ENCODE peak calls at places on chromosomes 2 and 18, in seven cellular contexts. One of them, this sample, is unnamed. For H3K36me3, the result is how much of the 10 kb centered on the place peaks cover.

GRCh38 chr2:162317910-162318279 is 589 bp downstream of the IFIH1 start:
- DNase-seq in psoas muscle: no peak
- DNase-seq in heart right ventricle: peak
- DNase-seq in mesendoderm: peak
- DNase-seq in tibial artery: no peak
- DNase-seq in mesenchymal stem cell: peak
- DNase-seq in Karpas-422: no peak
- DNase-seq in this sample: no peak

GRCh38 chr2:2587364-2587763 is 256.3 kb upstream of the MYT1L start:
- DNase-seq in psoas muscle: no peak
- DNase-seq in heart right ventricle: no peak
- DNase-seq in mesendoderm: no peak
- DNase-seq in tibial artery: no peak
- DNase-seq in mesenchymal stem cell: no peak
- DNase-seq in Karpas-422: no peak
- DNase-seq in this sample: no peak

GRCh38 chr2:118102433-118103082 is 14.3 kb downstream of the INSIG2 start:
- DNase-seq in psoas muscle: no peak
- DNase-seq in heart right ventricle: no peak
- DNase-seq in mesendoderm: no peak
- DNase-seq in tibial artery: no peak
- DNase-seq in mesenchymal stem cell: no peak
- DNase-seq in Karpas-422: no peak
- DNase-seq in this sample: no peak

GRCh38 chr2:198662916-198663315 is 794.8 kb downstream of the SATB2 start:
- DNase-seq in psoas muscle: peak
- DNase-seq in heart right ventricle: no peak
- DNase-seq in mesendoderm: no peak
- DNase-seq in tibial artery: no peak
- DNase-seq in mesenchymal stem cell: no peak
- DNase-seq in Karpas-422: no peak
- DNase-seq in this sample: no peak

GRCh38 chr2:45643543-45644542 is 7.6 kb upstream of the PRKCE start:
- DNase-seq in psoas muscle: peak
- DNase-seq in heart right ventricle: peak
- DNase-seq in mesendoderm: peak
- DNase-seq in tibial artery: peak
- DNase-seq in mesenchymal stem cell: peak
- DNase-seq in Karpas-422: peak
- DNase-seq in this sample: no peak

GRCh38 chr18:21484851-21485636 is 115.5 kb downstream of the ESCO1 start:
- DNase-seq in psoas muscle: no peak
- DNase-seq in heart right ventricle: no peak
- DNase-seq in mesendoderm: no peak
- DNase-seq in tibial artery: no peak
- DNase-seq in mesenchymal stem cell: peak
- DNase-seq in Karpas-422: peak
- DNase-seq in this sample: no peak

GRCh38 chr2:102020596-102021170 is 28.9 kb downstream of the IL1R2 start:
- DNase-seq in psoas muscle: peak
- DNase-seq in heart right ventricle: peak
- DNase-seq in mesendoderm: peak
- DNase-seq in tibial artery: peak
- DNase-seq in mesenchymal stem cell: peak
- DNase-seq in Karpas-422: peak
- DNase-seq in this sample: no peak

GRCh38 chr18:21203096-21203495 is 38.9 kb upstream of the GREB1L start:
- DNase-seq in psoas muscle: no peak
- DNase-seq in heart right ventricle: no peak
- DNase-seq in mesendoderm: no peak
- DNase-seq in tibial artery: no peak
- DNase-seq in mesenchymal stem cell: no peak
- DNase-seq in Karpas-422: no peak
- DNase-seq in this sample: no peak

GRCh38 chr2:11742702-11743530 is 3.5 kb upstream of the LPIN1 start:
- DNase-seq in psoas muscle: peak
- DNase-seq in heart right ventricle: no peak
- DNase-seq in mesendoderm: no peak
- DNase-seq in tibial artery: no peak
- DNase-seq in mesenchymal stem cell: no peak
- DNase-seq in Karpas-422: no peak
- DNase-seq in this sample: no peak

GRCh38 chr2:239831272-239831731 is 193.8 kb downstream of the NDUFA10 start:
- DNase-seq in psoas muscle: no peak
- DNase-seq in heart right ventricle: no peak
- DNase-seq in mesendoderm: peak
- DNase-seq in tibial artery: no peak
- DNase-seq in mesenchymal stem cell: no peak
- DNase-seq in Karpas-422: no peak
- DNase-seq in this sample: no peak

GRCh38 chr2:174748948-174749347 is 15.3 kb downstream of the CHRNA1 start:
- DNase-seq in psoas muscle: no peak
- DNase-seq in heart right ventricle: peak
- DNase-seq in mesendoderm: peak
- DNase-seq in tibial artery: peak
- DNase-seq in mesenchymal stem cell: peak
- DNase-seq in Karpas-422: peak
- DNase-seq in this sample: peak

GRCh38 chr2:235521844-235522243 is 28.0 kb downstream of the AGAP1 start:
- DNase-seq in psoas muscle: no peak
- DNase-seq in heart right ventricle: no peak
- DNase-seq in mesendoderm: no peak
- DNase-seq in tibial artery: no peak
- DNase-seq in mesenchymal stem cell: no peak
- DNase-seq in Karpas-422: no peak
- DNase-seq in this sample: peak

GRCh38 chr2:10962004-10962403 is 50.3 kb downstream of the KCNF1 start:
- DNase-seq in psoas muscle: no peak
- DNase-seq in heart right ventricle: no peak
- DNase-seq in mesendoderm: no peak
- DNase-seq in tibial artery: no peak
- DNase-seq in mesenchymal stem cell: no peak
- DNase-seq in Karpas-422: no peak
- DNase-seq in this sample: no peak

GRCh38 chr2:75003773-75004172 is 45.3 kb downstream of the POLE4 start:
- DNase-seq in psoas muscle: no peak
- DNase-seq in heart right ventricle: no peak
- DNase-seq in mesendoderm: no peak
- DNase-seq in tibial artery: no peak
- DNase-seq in mesenchymal stem cell: no peak
- DNase-seq in Karpas-422: peak
- DNase-seq in this sample: no peak

GRCh38 chr2:16537347-16537746 is 128.3 kb downstream of the CYRIA start:
- DNase-seq in psoas muscle: no peak
- DNase-seq in heart right ventricle: no peak
- DNase-seq in mesendoderm: no peak
- DNase-seq in tibial artery: no peak
- DNase-seq in mesenchymal stem cell: no peak
- DNase-seq in Karpas-422: no peak
- DNase-seq in this sample: no peak

DNA sequence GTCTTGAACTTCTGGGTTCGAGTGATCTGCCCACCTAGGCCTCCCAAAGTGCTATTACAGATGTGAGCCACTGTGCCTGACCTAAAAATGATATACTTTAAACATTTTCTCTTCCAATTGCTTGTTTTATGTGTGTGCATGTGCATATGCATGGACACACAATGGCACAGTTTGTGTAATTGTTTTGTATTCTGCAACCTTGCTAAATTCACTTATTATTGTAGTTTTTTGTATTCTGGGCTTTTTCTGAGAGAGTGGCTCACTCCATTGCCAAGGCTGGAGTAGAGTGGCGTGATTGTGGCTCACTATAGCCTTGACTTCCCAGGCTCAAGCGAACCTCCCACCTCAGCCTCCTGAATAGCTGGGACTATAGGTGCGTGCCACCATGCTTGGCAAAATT is 8.1 kb downstream of the HAT1 start:
- DNase-seq in psoas muscle: no peak
- DNase-seq in heart right ventricle: no peak
- DNase-seq in mesendoderm: no peak
- DNase-seq in tibial artery: no peak
- DNase-seq in mesenchymal stem cell: no peak
- DNase-seq in Karpas-422: no peak
- DNase-seq in this sample: no peak
- H3K36me3 ChIP-seq in psoas muscle: under half
- H3K36me3 ChIP-seq in heart right ventricle: under half
- H3K36me3 ChIP-seq in mesendoderm: under half
- H3K36me3 ChIP-seq in tibial artery: under half
- H3K36me3 ChIP-seq in mesenchymal stem cell: under half
- H3K36me3 ChIP-seq in Karpas-422: under half
- H3K36me3 ChIP-seq in this sample: half or more

GRCh38 chr2:14255135-14255820 is 377.2 kb upstream of the LRATD1 start:
- DNase-seq in psoas muscle: no peak
- DNase-seq in heart right ventricle: no peak
- DNase-seq in mesendoderm: peak
- DNase-seq in tibial artery: no peak
- DNase-seq in mesenchymal stem cell: no peak
- DNase-seq in Karpas-422: no peak
- DNase-seq in this sample: no peak
- H3K4me3 ChIP-seq in psoas muscle: no peak
- H3K4me3 ChIP-seq in heart right ventricle: no peak
- H3K4me3 ChIP-seq in mesendoderm: no peak
- H3K4me3 ChIP-seq in tibial artery: no peak
- H3K4me3 ChIP-seq in mesenchymal stem cell: no peak
- H3K4me3 ChIP-seq in Karpas-422: no peak
- H3K4me3 ChIP-seq in this sample: no peak

DNA sequence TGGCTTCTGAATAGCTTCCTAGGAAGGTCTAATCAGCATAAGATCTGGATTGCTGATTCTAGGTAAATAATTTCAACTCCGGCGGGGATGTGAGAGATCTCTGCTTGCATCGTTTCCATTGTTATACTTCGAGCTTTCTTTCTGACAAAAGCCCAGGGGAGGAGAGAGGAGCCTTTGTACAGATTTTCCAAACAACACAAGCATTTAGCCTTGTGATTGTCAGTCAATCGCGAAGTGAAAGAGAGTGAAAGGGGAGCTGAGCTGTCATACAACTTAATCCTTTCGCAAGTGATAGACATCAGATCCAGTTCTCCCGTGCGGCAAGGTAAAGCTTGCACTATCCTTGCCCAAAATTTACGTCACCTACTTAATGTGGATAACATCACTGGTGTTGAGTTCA is 26.2 kb downstream of the RALB start:
- DNase-seq in psoas muscle: no peak
- DNase-seq in heart right ventricle: no peak
- DNase-seq in mesendoderm: no peak
- DNase-seq in tibial artery: no peak
- DNase-seq in mesenchymal stem cell: no peak
- DNase-seq in Karpas-422: no peak
- DNase-seq in this sample: no peak
- H3K27ac ChIP-seq in psoas muscle: no peak
- H3K27ac ChIP-seq in heart right ventricle: no peak
- H3K27ac ChIP-seq in mesendoderm: no peak
- H3K27ac ChIP-seq in tibial artery: no peak
- H3K27ac ChIP-seq in mesenchymal stem cell: no peak
- H3K27ac ChIP-seq in Karpas-422: no peak
- H3K27ac ChIP-seq in this sample: no peak

GRCh38 chr18:12033643-12034025 is 52.3 kb downstream of the IMPA2 start:
- DNase-seq in psoas muscle: no peak
- DNase-seq in heart right ventricle: no peak
- DNase-seq in mesendoderm: peak
- DNase-seq in tibial artery: no peak
- DNase-seq in mesenchymal stem cell: no peak
- DNase-seq in Karpas-422: no peak
- DNase-seq in this sample: no peak

GRCh38 chr18:12032786-12033642 is 51.7 kb downstream of the IMPA2 start:
- DNase-seq in psoas muscle: no peak
- DNase-seq in heart right ventricle: no peak
- DNase-seq in mesendoderm: no peak
- DNase-seq in tibial artery: no peak
- DNase-seq in mesenchymal stem cell: peak
- DNase-seq in Karpas-422: no peak
- DNase-seq in this sample: no peak

GRCh38 chr18:12036201-12036751 is 55.0 kb downstream of the IMPA2 start:
- DNase-seq in psoas muscle: no peak
- DNase-seq in heart right ventricle: no peak
- DNase-seq in mesendoderm: no peak
- DNase-seq in tibial artery: no peak
- DNase-seq in mesenchymal stem cell: no peak
- DNase-seq in Karpas-422: no peak
- DNase-seq in this sample: no peak

GRCh38 chr18:12035481-12035880 is 54.2 kb downstream of the IMPA2 start:
- DNase-seq in psoas muscle: no peak
- DNase-seq in heart right ventricle: no peak
- DNase-seq in mesendoderm: no peak
- DNase-seq in tibial artery: no peak
- DNase-seq in mesenchymal stem cell: no peak
- DNase-seq in Karpas-422: no peak
- DNase-seq in this sample: no peak

DNA sequence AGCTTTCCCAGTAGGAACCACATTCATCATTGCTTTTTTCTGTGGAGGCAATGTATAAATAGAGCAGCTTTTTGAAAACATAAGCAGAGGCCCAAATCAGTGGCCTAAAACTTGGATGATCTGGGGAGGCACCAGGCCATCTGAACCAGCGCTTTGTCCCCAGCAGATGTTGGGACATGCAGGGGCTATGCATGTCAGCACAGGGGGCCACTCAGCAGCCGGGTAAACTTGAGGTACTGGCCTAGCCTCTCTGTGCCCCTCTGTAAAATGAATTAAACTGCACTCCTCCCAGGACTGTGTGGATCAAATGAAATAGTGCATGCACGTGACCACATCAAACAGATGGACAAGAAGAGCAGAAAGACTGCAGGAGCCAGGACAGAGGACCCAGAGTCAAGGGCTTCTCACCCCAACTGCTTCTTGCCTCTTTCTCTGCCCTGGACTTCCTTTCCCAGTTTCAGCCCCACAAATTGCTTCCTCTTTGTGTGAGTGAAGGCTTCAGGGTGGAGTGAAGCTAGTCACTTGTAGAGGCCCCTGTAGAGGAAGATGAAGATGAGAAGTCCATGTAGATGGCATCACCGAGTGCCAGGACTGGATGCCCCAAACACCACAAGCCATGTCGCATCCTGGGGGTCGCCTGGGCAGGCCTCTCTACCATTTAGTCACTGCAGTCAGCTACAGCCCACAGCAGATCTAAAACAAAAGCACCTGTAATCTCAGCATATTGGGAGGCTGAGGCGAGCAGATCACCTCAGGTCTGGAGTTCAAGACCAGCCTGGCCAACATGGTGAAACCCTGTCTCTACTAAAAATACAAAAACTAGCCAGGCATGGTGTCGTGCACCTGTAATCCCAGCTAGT is 53.2 kb downstream of the IMPA2 start:
- DNase-seq in psoas muscle: no peak
- DNase-seq in heart right ventricle: no peak
- DNase-seq in mesendoderm: no peak
- DNase-seq in tibial artery: no peak
- DNase-seq in mesenchymal stem cell: no peak
- DNase-seq in Karpas-422: no peak
- DNase-seq in this sample: no peak
- H3K36me3 ChIP-seq in psoas muscle: under half
- H3K36me3 ChIP-seq in heart right ventricle: under half
- H3K36me3 ChIP-seq in mesendoderm: under half
- H3K36me3 ChIP-seq in tibial artery: under half
- H3K36me3 ChIP-seq in mesenchymal stem cell: under half
- H3K36me3 ChIP-seq in Karpas-422: under half
- H3K36me3 ChIP-seq in this sample: under half

GRCh38 chr2:108288534-108289106 is at the start of gene SULT1C2:
- DNase-seq in psoas muscle: no peak
- DNase-seq in heart right ventricle: no peak
- DNase-seq in mesendoderm: peak
- DNase-seq in tibial artery: no peak
- DNase-seq in mesenchymal stem cell: no peak
- DNase-seq in Karpas-422: no peak
- DNase-seq in this sample: no peak
- H3K4me3 ChIP-seq in psoas muscle: no peak
- H3K4me3 ChIP-seq in heart right ventricle: no peak
- H3K4me3 ChIP-seq in mesendoderm: no peak
- H3K4me3 ChIP-seq in tibial artery: no peak
- H3K4me3 ChIP-seq in mesenchymal stem cell: no peak
- H3K4me3 ChIP-seq in Karpas-422: no peak
- H3K4me3 ChIP-seq in this sample: no peak